ENCODE peak calls at places on chromosomes 4 and X, in ten cellular contexts. C is A549, O is H1, M is vagina, A is ovary, T is IMR-90, U is H54, W is tibial nerve, X is heart left ventricle, F is transverse colon. R is an unnamed sample.

GRCh38 chr4:175412161-175412560 is 399.9 kb downstream of the GPM6A start:
- DNase-seq in C (no peak), O (no peak), M (no peak), A (no peak), T (peak; percentile 64), U (no peak), W (no peak), X (no peak), F (no peak), R (no peak)

GRCh38 chrX:41779058-41779564 is 55.1 kb downstream of the GPR82 start:
- DNase-seq in C (peak; percentile 79), O (no peak), M (no peak), A (no peak), T (peak; percentile 85), U (no peak), W (no peak), X (no peak), F (no peak), R (no peak)

GRCh38 chr4:39083164-39083563 is 21.1 kb downstream of the KLHL5 start:
- DNase-seq in C (no peak), O (no peak), M (no peak), A (no peak), T (peak; percentile 34), U (peak; percentile 5), W (no peak), X (no peak), F (no peak), R (no peak)

GRCh38 chrX:21711848-21712197 is 46.1 kb downstream of the SMPX start:
- DNase-seq in C (no peak), O (no peak), M (no peak), A (no peak), T (no peak), U (no peak), W (no peak), X (no peak), F (no peak), R (no peak)

GRCh38 chrX:116232833-116233232 is 62.3 kb downstream of the AGTR2 start:
- DNase-seq in C (peak; percentile 74), O (no peak), M (no peak), A (no peak), T (peak; percentile 4), U (no peak), W (no peak), X (no peak), F (no peak), R (no peak)

GRCh38 chr4:185134176-185134869 is 8.7 kb upstream of the SLC25A4 start:
- DNase-seq in C (peak; percentile 50), O (no peak), M (no peak), A (no peak), T (peak; percentile 61), U (peak; percentile 49), W (no peak), X (no peak), F (no peak), R (no peak)

GRCh38 chr4:113584407-113585150 is 177.0 kb downstream of the CAMK2D start:
- DNase-seq in C (peak; percentile 25), O (no peak), M (no peak), A (no peak), T (peak; percentile 83), U (no peak), W (no peak), X (peak; percentile 36), F (no peak), R (no peak)

GRCh38 chr4:96097040-96097607 is 257.2 kb downstream of the PDHA2 start:
- DNase-seq in C (no peak), O (no peak), M (no peak), A (no peak), T (no peak), U (no peak), W (no peak), X (no peak), F (no peak), R (no peak)

GRCh38 chr4:47954679-47955078 is 40.3 kb upstream of the NFXL1 start:
- DNase-seq in C (no peak), O (no peak), M (no peak), A (no peak), T (no peak), U (no peak), W (no peak), X (no peak), F (no peak), R (no peak)

GRCh38 chrX:48904180-48904579 is 6.5 kb downstream of the PQBP1 start:
- DNase-seq in C (no peak), O (no peak), M (no peak), A (no peak), T (no peak), U (no peak), W (no peak), X (no peak), F (no peak), R (peak; percentile 45)

GRCh38 chrX:11558972-11559371 is 106.7 kb downstream of the ARHGAP6 start:
- DNase-seq in C (peak; percentile 44), O (peak; percentile 43), M (no peak), A (no peak), T (no peak), U (no peak), W (no peak), X (no peak), F (peak; percentile 12), R (no peak)

GRCh38 chrX:40054793-40055192 is 43.0 kb downstream of the BCOR start:
- DNase-seq in C (no peak), O (no peak), M (no peak), A (no peak), T (peak; percentile 62), U (no peak), W (no peak), X (no peak), F (no peak), R (no peak)

GRCh38 chr4:143215873-143216272 is 31.2 kb downstream of the USP38 start:
- DNase-seq in C (no peak), O (no peak), M (no peak), A (no peak), T (peak; percentile 36), U (no peak), W (no peak), X (no peak), F (no peak), R (no peak)

GRCh38 chr4:73603854-73604584 is 16.2 kb downstream of the RASSF6 start:
- DNase-seq in C (peak; percentile 44), O (no peak), M (no peak), A (no peak), T (peak; percentile 6), U (no peak), W (no peak), X (no peak), F (no peak), R (no peak)

GRCh38 chrX:31600823-31601222 is 529.0 kb upstream of the FTHL17 start:
- DNase-seq in C (no peak), O (no peak), M (no peak), A (no peak), T (no peak), U (no peak), W (no peak), X (no peak), F (no peak), R (no peak)

GRCh38 chr4:154626793-154627484 is 14.5 kb upstream of the FGG start:
- DNase-seq in C (peak; percentile 58), O (peak; percentile 80), M (no peak), A (peak; percentile 52), T (peak; percentile 6), U (no peak), W (no peak), X (peak; percentile 44), F (peak; percentile 38), R (peak; percentile 86)

GRCh38 chr4:17347445-17347844 is 164.4 kb downstream of the QDPR start:
- DNase-seq in C (peak; percentile 3), O (peak; percentile 55), M (no peak), A (no peak), T (peak; percentile 19), U (peak; percentile 3), W (no peak), X (no peak), F (no peak), R (no peak)

GRCh38 chr4:8231551-8232049 is 32.5 kb downstream of the SH3TC1 start:
- DNase-seq in C (no peak), O (no peak), M (no peak), A (no peak), T (no peak), U (no peak), W (no peak), X (no peak), F (no peak), R (no peak)
- TF ChIP-seq POLR2A in C (no peak), O (no peak), M (no peak), A (no peak), T (no peak), U (no peak), W (no peak), X (no peak), F (no peak), R (no peak)

DNA sequence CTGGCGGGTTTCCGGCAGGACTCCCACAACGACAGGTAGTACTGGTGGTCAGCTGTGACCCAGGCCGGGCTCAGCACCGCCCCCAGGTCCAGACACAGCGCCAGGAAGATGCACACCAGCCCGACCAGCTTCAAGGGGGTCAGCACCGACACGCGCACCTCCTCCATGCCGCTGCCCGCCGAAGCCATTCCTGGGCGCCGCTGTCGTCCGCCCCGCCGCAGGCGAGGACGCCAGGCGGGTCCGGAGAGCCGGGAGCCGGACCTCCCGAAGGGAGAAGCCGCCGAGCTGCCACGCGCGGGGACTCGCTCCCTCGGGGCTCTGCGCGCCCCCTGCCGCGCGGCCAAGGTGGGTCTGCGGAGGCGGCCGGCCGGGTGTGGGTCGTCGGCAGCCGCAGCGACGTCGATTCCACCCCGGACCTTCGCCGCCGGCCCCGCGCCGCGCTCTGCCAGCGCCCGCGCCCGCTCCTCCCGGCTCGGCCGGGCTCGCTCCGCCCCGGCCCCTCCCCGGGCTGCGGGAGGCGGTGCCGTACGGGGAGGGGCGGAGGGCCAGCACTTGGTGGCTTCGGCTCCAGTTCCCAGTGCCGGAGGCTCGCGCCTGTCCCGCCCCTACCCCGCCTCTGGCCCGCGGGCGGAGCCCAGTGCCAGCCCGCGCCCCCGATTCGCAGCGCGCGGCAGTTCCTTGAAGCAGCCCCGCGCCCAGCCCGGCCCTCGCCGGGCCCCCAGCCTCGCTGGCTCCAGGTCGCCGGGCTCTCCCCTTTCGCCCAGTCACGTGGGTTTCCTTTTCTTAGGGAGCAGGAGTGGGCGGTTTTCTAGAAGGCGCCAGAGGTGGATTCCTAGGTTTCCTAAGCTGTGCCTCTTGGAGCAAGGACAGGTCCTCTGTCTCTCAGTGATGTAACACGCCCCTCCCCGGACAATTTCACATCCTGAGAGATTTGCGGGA is at the start of gene TMEM47:
- DNase-seq in C (peak; percentile 44), O (peak; percentile 72), M (no peak), A (peak; percentile 74), T (peak; percentile 70), U (peak; percentile 17), W (peak; percentile 30), X (peak; percentile 79), F (peak; percentile 71), R (peak; percentile 73)
- TF ChIP-seq POLR2A in C (peak; percentile 12), O (peak; percentile 84), M (peak; percentile 68), A (peak; percentile 75), T (peak; percentile 81), U (no peak), W (peak; percentile 50), X (peak; percentile 32), F (no peak), R (no peak)

GRCh38 chr4:70901984-70902576 is at the start of gene MOB1B:
- DNase-seq in C (peak; percentile 81), O (peak; percentile 91), M (no peak), A (peak; percentile 88), T (peak; percentile 88), U (peak; percentile 68), W (peak; percentile 71), X (peak; percentile 93), F (peak; percentile 87), R (peak; percentile 96)
- TF ChIP-seq POLR2A in C (peak; percentile 55), O (peak; percentile 87), M (peak; percentile 32), A (peak; percentile 34), T (peak; percentile 78), U (peak; percentile 82), W (no peak), X (no peak), F (peak; percentile 51), R (no peak)

GRCh38 chrX:123764967-123765871 is 32.4 kb upstream of the THOC2 start:
- DNase-seq in C (peak; percentile 91), O (peak; percentile 57), M (no peak), A (peak; percentile 73), T (peak; percentile 81), U (peak; percentile 66), W (peak; percentile 66), X (peak; percentile 90), F (peak; percentile 88), R (peak; percentile 87)
- TF ChIP-seq POLR2A in C (peak; percentile 43), O (peak; percentile 27), M (no peak), A (no peak), T (no peak), U (peak; percentile 11), W (no peak), X (no peak), F (no peak), R (no peak)